ENCODE peak calls at places on chromosomes 16 and 17, in five cellular contexts. I, T, W, A and D are unnamed samples.

GRCh38 chr17:38654411-38655398 is 20.1 kb downstream of the EPOP start:
- DNase-seq in I (no peak), T (no peak), W (no peak), A (no peak), D (no peak)

GRCh38 chr17:81456091-81456490 is 56.5 kb downstream of the ACTG1 start:
- DNase-seq in I (no peak), T (no peak), W (no peak), A (no peak), D (no peak)

GRCh38 chr16:8713635-8714097 is 39.2 kb downstream of the ABAT start:
- DNase-seq in I (no peak), T (no peak), W (no peak), A (no peak), D (no peak)

GRCh38 chr16:25707982-25708583 is 16.3 kb downstream of the HS3ST4 start:
- DNase-seq in I (no peak), T (peak), W (no peak), A (no peak), D (no peak)

GRCh38 chr17:39754958-39755549 is 17.3 kb downstream of the GRB7 start:
- DNase-seq in I (no peak), T (peak), W (no peak), A (peak), D (no peak)

GRCh38 chr17:31789707-31790505 is 69.1 kb downstream of the COPRS start:
- DNase-seq in I (no peak), T (no peak), W (no peak), A (no peak), D (no peak)

GRCh38 chr16:35450648-35451047 is 1991.2 kb downstream of the TP53TG3F start:
- DNase-seq in I (no peak), T (no peak), W (no peak), A (no peak), D (no peak)

GRCh38 chr16:81838794-81839193 is 59.7 kb downstream of the PLCG2 start:
- DNase-seq in I (peak), T (no peak), W (no peak), A (no peak), D (no peak)

GRCh38 chr17:1947229-1947742 is 77.8 kb downstream of the RTN4RL1 start:
- DNase-seq in I (no peak), T (no peak), W (no peak), A (no peak), D (no peak)

GRCh38 chr16:30896890-30897730 is 696 bp downstream of the CTF1 start:
- DNase-seq in I (peak), T (no peak), W (peak), A (peak), D (peak)

GRCh38 chr17:33520404-33521032 is 227.4 kb upstream of the ASIC2 start:
- DNase-seq in I (no peak), T (peak), W (peak), A (peak), D (peak)

GRCh38 chr17:42283241-42284019 is 4.9 kb upstream of the STAT5A start:
- DNase-seq in I (no peak), T (no peak), W (no peak), A (no peak), D (no peak)

GRCh38 chr16:54086791-54087190 is 199.8 kb downstream of the IRX3 start:
- DNase-seq in I (no peak), T (no peak), W (no peak), A (no peak), D (no peak)

GRCh38 chr17:41199421-41200098 is 9.9 kb downstream of the KRTAP9-1 start:
- DNase-seq in I (no peak), T (no peak), W (no peak), A (no peak), D (no peak)

GRCh38 chr17:7328840-7329359 is at the start of gene NEURL4:
- DNase-seq in I (no peak), T (no peak), W (no peak), A (no peak), D (no peak)

GRCh38 chr16:12544477-12545291 is 259.0 kb downstream of the CPPED1 start:
- DNase-seq in I (no peak), T (no peak), W (no peak), A (no peak), D (no peak)

GRCh38 chr17:56896217-56896967 is 17.5 kb downstream of the TRIM25 start:
- DNase-seq in I (no peak), T (no peak), W (no peak), A (no peak), D (no peak)

GRCh38 chr16:4488486-4488967 is 12.3 kb downstream of the HMOX2 start:
- DNase-seq in I (no peak), T (peak), W (no peak), A (no peak), D (no peak)

GRCh38 chr17:31834448-31834847 is 24.6 kb downstream of the COPRS start:
- DNase-seq in I (no peak), T (no peak), W (no peak), A (no peak), D (no peak)

GRCh38 chr16:49860593-49860992 is 4.7 kb upstream of the ZNF423 start:
- DNase-seq in I (no peak), T (no peak), W (no peak), A (no peak), D (no peak)

GRCh38 chr17:48704521-48704920 is 17.8 kb downstream of the PRAC1 start:
- DNase-seq in I (no peak), T (no peak), W (no peak), A (no peak), D (no peak)

GRCh38 chr17:74729866-74730265 is 7.2 kb upstream of the RAB37 start:
- DNase-seq in I (no peak), T (no peak), W (no peak), A (no peak), D (no peak)

GRCh38 chr16:4016648-4017047 is 99.6 kb downstream of the ADCY9 start:
- DNase-seq in I (no peak), T (no peak), W (peak), A (no peak), D (no peak)

GRCh38 chr17:12599185-12599920 is 66.3 kb upstream of the MYOCD start:
- DNase-seq in I (no peak), T (no peak), W (no peak), A (no peak), D (no peak)

GRCh38 chr17:36864230-36864629 is 73.0 kb upstream of the LHX1 start:
- DNase-seq in I (no peak), T (no peak), W (no peak), A (no peak), D (no peak)

GRCh38 chr16:78926723-78927200 is 673.8 kb downstream of the MAF start:
- DNase-seq in I (no peak), T (no peak), W (no peak), A (no peak), D (no peak)

GRCh38 chr16:66511615-66512500 is 38.1 kb downstream of the TK2 start:
- DNase-seq in I (peak), T (no peak), W (peak), A (no peak), D (no peak)

GRCh38 chr16:1533443-1533951 is at the start of gene TMEM204:
- DNase-seq in I (no peak), T (no peak), W (peak), A (no peak), D (peak)

GRCh38 chr17:32483451-32484019 is 3.3 kb upstream of the CDK5R1 start:
- DNase-seq in I (peak), T (peak), W (peak), A (no peak), D (no peak)

GRCh38 chr17:17613708-17614114 is 22.2 kb upstream of the PEMT start:
- DNase-seq in I (peak), T (peak), W (peak), A (no peak), D (peak)

GRCh38 chr17:77501101-77501566 is 360.4 kb downstream of the SEC14L1 start:
- DNase-seq in I (no peak), T (peak), W (no peak), A (peak), D (no peak)

GRCh38 chr17:20955437-20956323 is 87.1 kb downstream of the USP22 start:
- DNase-seq in I (peak), T (no peak), W (peak), A (no peak), D (no peak)

GRCh38 chr17:13919818-13920217 is 149.5 kb upstream of the COX10 start:
- DNase-seq in I (no peak), T (no peak), W (no peak), A (no peak), D (no peak)

GRCh38 chr17:58314706-58315015 is 13.9 kb downstream of the TSPOAP1 start:
- DNase-seq in I (no peak), T (peak), W (no peak), A (no peak), D (no peak)

GRCh38 chr16:25750489-25750888 is 58.7 kb downstream of the HS3ST4 start:
- DNase-seq in I (no peak), T (no peak), W (no peak), A (no peak), D (no peak)

GRCh38 chr16:14070877-14071575 is at the start of gene MRTFB:
- DNase-seq in I (peak), T (peak), W (peak), A (peak), D (peak)

GRCh38 chr17:75878174-75878998 is at the start of gene TRIM47:
- DNase-seq in I (peak), T (no peak), W (peak), A (no peak), D (no peak)

GRCh38 chr17:75875940-75876189 is 2.5 kb downstream of the TRIM47 start:
- DNase-seq in I (no peak), T (no peak), W (no peak), A (no peak), D (no peak)

GRCh38 chr17:75876190-75876937 is 2.0 kb downstream of the TRIM47 start:
- DNase-seq in I (peak), T (peak), W (no peak), A (no peak), D (peak)

GRCh38 chr17:75877752-75878173 is 618 bp downstream of the TRIM47 start:
- DNase-seq in I (peak), T (peak), W (peak), A (no peak), D (peak)

GRCh38 chr17:75876938-75877751 is 1.2 kb downstream of the TRIM47 start:
- DNase-seq in I (peak), T (no peak), W (peak), A (peak), D (no peak)
- TF ChIP-seq CTCF in I (no peak), T (no peak), W (no peak), A (no peak), D (no peak)

DNA sequence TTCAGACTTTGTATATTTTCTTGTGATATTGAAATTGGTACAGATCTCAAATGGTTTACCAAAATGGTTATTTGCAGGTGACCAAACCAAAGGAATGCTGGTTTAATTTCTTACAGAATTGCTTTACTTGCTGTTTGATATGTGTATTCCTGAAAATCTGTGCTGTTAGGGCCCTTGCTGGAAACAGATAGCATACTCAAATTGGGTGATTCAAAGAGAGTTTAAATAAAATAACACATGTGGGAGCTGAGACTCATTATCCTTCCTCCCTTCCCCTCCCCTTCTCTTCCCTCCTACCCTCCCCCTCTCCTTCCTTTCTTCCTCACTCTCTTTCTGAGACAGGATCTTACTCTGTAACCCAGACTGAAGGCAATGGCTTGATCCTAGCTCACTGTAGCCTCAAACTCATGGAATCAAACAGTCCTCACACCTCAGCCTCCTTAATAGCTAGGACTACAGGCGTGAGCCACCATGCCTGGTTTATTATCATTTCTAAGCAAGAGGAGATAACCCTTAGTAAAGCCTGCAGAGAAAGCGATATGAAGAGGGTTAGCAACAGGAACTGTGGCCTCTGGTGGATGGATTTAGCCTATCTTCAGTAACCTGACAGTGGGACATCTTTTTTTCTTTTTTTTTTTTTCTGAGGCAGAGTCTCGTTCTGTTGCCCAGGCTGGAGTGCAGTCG is 141.9 kb downstream of the BCAS3 start:
- DNase-seq in I (no peak), T (no peak), W (no peak), A (no peak), D (no peak)
- TF ChIP-seq CTCF in I (no peak), T (no peak), W (no peak), A (no peak), D (no peak)

DNA sequence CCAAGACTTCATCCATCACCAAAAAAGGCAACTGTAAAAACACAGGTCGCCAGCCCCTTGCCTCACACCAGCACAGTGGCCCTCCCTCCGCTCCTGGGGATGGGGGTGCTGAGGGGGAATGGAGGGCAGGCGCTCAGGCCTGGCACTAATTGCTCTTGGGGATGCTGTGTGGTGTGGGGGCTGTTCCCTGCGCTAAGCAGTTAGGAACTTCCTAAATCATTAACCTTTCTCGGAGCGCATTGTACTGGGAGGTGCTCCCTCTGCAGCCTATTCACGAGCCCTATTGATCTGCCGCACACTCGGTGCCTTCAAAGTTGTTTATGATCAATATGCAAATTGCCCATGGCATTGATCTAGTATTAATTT is 199.9 kb downstream of the ZFHX3 start:
- DNase-seq in I (no peak), T (no peak), W (no peak), A (no peak), D (no peak)
- TF ChIP-seq CTCF in I (no peak), T (no peak), W (no peak), A (no peak), D (no peak)

GRCh38 chr17:67663445-67663844 is 54.3 kb upstream of the NOL11 start:
- DNase-seq in I (no peak), T (no peak), W (no peak), A (no peak), D (no peak)
- TF ChIP-seq CTCF in I (no peak), T (no peak), W (no peak), A (no peak), D (no peak)

GRCh38 chr16:75552951-75553350 is 3.1 kb downstream of the TMEM231 start:
- DNase-seq in I (no peak), T (no peak), W (no peak), A (no peak), D (no peak)
- TF ChIP-seq CTCF in I (no peak), T (no peak), W (no peak), A (no peak), D (no peak)